ENCODE peak calls at places on chromosomes 5 and 9, in seven cellular contexts. N is kidney tubule cell; I is RPMI7951; F is GM04503; W is germinal center; A is cerebellum; Y is activated CD4-positive, CD25-positive, alpha-beta regulatory T cell. C is an unnamed sample.

GRCh38 chr9:20015427-20015931 is 226.6 kb upstream of the SLC24A2 start:
- DNase-seq in N (no peak), F (no peak), W (no peak), A (no peak), Y (no peak), I (no peak), C (no peak)

GRCh38 chr5:76331139-76331538 is 71.9 kb upstream of the IQGAP2 start:
- DNase-seq in I (no peak), W (no peak), F (no peak), Y (no peak), A (no peak), N (no peak), C (no peak)

GRCh38 chr9:127878652-127879377 is 1.3 kb upstream of the AK1 start:
- DNase-seq in Y (no peak), A (no peak), F (no peak), I (no peak), N (no peak), W (no peak), C (no peak)

GRCh38 chr5:100546041-100546440 is 10.9 kb downstream of the FAM174A start:
- DNase-seq in I (no peak), A (no peak), N (no peak), W (no peak), F (no peak), Y (no peak), C (no peak)

GRCh38 chr5:172170251-172170701 is 17.7 kb downstream of the STK10 start:
- DNase-seq in W (no peak), N (no peak), F (no peak), A (peak; percentile 77), Y (no peak), I (peak; percentile 71), C (no peak)

GRCh38 chr5:50302815-50303490 is 138.1 kb downstream of the EMB start:
- DNase-seq in A (no peak), W (no peak), Y (no peak), I (peak; percentile 34), F (peak; percentile 22), N (peak; percentile 57), C (no peak)

GRCh38 chr5:141870871-141871270 is 7.3 kb downstream of the PCDH1 start:
- DNase-seq in N (peak; percentile 68), A (no peak), F (no peak), W (no peak), I (no peak), Y (no peak), C (no peak)

GRCh38 chr9:77163889-77164288 is 13.4 kb upstream of the VPS13A start:
- DNase-seq in Y (no peak), I (no peak), A (no peak), N (peak; percentile 82), W (no peak), F (no peak), C (no peak)

GRCh38 chr5:53874409-53874808 is 314.0 kb downstream of the NDUFS4 start:
- DNase-seq in N (no peak), Y (no peak), W (no peak), I (peak; percentile 15), F (no peak), A (no peak), C (no peak)

GRCh38 chr5:151222769-151223446 is 984 bp downstream of the CCDC69 start:
- DNase-seq in F (no peak), Y (peak; percentile 8), N (no peak), I (no peak), W (peak; percentile 57), A (no peak), C (peak; percentile 79)

GRCh38 chr9:91416086-91416712 is 7.4 kb downstream of the NFIL3 start:
- DNase-seq in A (no peak), W (no peak), I (no peak), Y (no peak), N (peak; percentile 85), F (no peak), C (no peak)

GRCh38 chr5:74325866-74326265 is 314.7 kb downstream of the ENC1 start:
- DNase-seq in Y (no peak), F (no peak), I (no peak), A (no peak), N (peak; percentile 94), W (no peak), C (no peak)

GRCh38 chr9:134437417-134438203 is 111.4 kb downstream of the RXRA start:
- DNase-seq in I (no peak), F (no peak), Y (no peak), W (no peak), N (no peak), A (no peak), C (no peak)

GRCh38 chr5:63293317-63293716 is 668.9 kb downstream of the HTR1A start:
- DNase-seq in I (no peak), A (no peak), W (no peak), F (no peak), N (no peak), Y (no peak), C (no peak)

GRCh38 chr5:160458971-160459800 is 37.5 kb downstream of the PTTG1 start:
- DNase-seq in N (no peak), Y (no peak), I (peak; percentile 72), F (no peak), A (no peak), W (no peak), C (no peak)